ENCODE peak calls at places on chromosome 9, in six cellular contexts. V is left cardiac atrium; L is NCI-H2081; W is T1000; P is NCI-H748 treated with DMSO at 0.1 percent for 48 hours; A is activated T-cell treated with anti-CD3 and anti-CD28 coated beads, Interleukin-2, amount 50 U/mL, for 4 hours. I is an unnamed sample.

GRCh38 chr9:130042931-130043653 is at the start of gene FNBP1:
- DNase-seq in A (peak), W (peak), L (peak), P (peak), V (peak), I (peak)

GRCh38 chr9:106092083-106092482 is 397.7 kb downstream of the TMEM38B start:
- DNase-seq in P (no peak), V (no peak), L (no peak), A (no peak), W (no peak), I (no peak)

GRCh38 chr9:34206561-34206960 is 27.7 kb downstream of the UBAP1 start:
- DNase-seq in L (no peak), A (no peak), P (no peak), W (no peak), V (no peak), I (no peak)

GRCh38 chr9:130975932-130976841 is 32.8 kb upstream of the LAMC3 start:
- DNase-seq in W (no peak), P (no peak), L (no peak), A (no peak), V (no peak), I (no peak)

GRCh38 chr9:111301195-111301594 is 28.8 kb downstream of the OR2K2 start:
- DNase-seq in A (no peak), P (no peak), L (no peak), V (no peak), W (no peak), I (peak)

GRCh38 chr9:113532809-113533190 is 69.3 kb downstream of the RGS3 start:
- DNase-seq in W (no peak), P (no peak), V (no peak), A (no peak), L (no peak), I (no peak)

GRCh38 chr9:127803507-127804352 is 1.0 kb downstream of the FPGS start:
- DNase-seq in L (no peak), V (no peak), A (no peak), P (no peak), W (peak), I (no peak)

GRCh38 chr9:113823421-113823820 is 52.7 kb upstream of the ZNF618 start:
- DNase-seq in W (no peak), P (no peak), A (no peak), V (no peak), L (no peak), I (no peak)

GRCh38 chr9:136597141-136597885 is 51.5 kb upstream of the NOTCH1 start:
- DNase-seq in A (no peak), V (no peak), L (no peak), W (no peak), P (no peak), I (no peak)

GRCh38 chr9:70131296-70131695 is 87.6 kb downstream of the MAMDC2 start:
- DNase-seq in W (no peak), V (no peak), L (no peak), P (no peak), A (no peak), I (no peak)

GRCh38 chr9:127785933-127786772 is at the start of gene CDK9:
- DNase-seq in W (peak), A (peak), P (peak), V (peak), L (peak), I (peak)

GRCh38 chr9:93071464-93071863 is 13.0 kb downstream of the SUSD3 start:
- DNase-seq in A (no peak), V (no peak), W (no peak), P (no peak), L (no peak), I (no peak)

GRCh38 chr9:73577867-73578266 is 426.2 kb downstream of the ANXA1 start:
- DNase-seq in V (no peak), W (no peak), L (no peak), P (peak), A (no peak), I (no peak)

GRCh38 chr9:108838017-108838416 is 17.8 kb downstream of the ACTL7B start:
- DNase-seq in W (no peak), P (no peak), A (no peak), L (no peak), V (no peak), I (no peak)

GRCh38 chr9:9412241-9412640 is 1200.6 kb downstream of the PTPRD start:
- DNase-seq in V (no peak), A (no peak), P (peak), L (peak), W (no peak), I (no peak)

GRCh38 chr9:94865599-94866456 is 139.3 kb downstream of the AOPEP start:
- DNase-seq in W (no peak), P (no peak), A (no peak), L (no peak), V (peak), I (no peak)

GRCh38 chr9:16744386-16744785 is 126.1 kb downstream of the BNC2 start:
- DNase-seq in L (no peak), P (no peak), V (no peak), W (no peak), A (no peak), I (no peak)

GRCh38 chr9:33092634-33093033 is 16.2 kb upstream of the SMU1 start:
- DNase-seq in W (no peak), A (no peak), L (no peak), P (no peak), V (no peak), I (no peak)

GRCh38 chr9:16505159-16505558 is 365.3 kb downstream of the BNC2 start:
- DNase-seq in W (no peak), V (no peak), A (no peak), P (no peak), L (no peak), I (no peak)

GRCh38 chr9:124708633-124709032 is 62.5 kb downstream of the NR6A1 start:
- DNase-seq in A (no peak), V (no peak), W (peak), L (no peak), P (no peak), I (peak)

GRCh38 chr9:105436753-105437152 is 11.1 kb upstream of the FSD1L start:
- DNase-seq in L (no peak), A (no peak), V (no peak), P (no peak), W (no peak), I (no peak)

GRCh38 chr9:34413229-34413852 is 36.6 kb upstream of the MYORG start:
- DNase-seq in P (no peak), A (no peak), V (peak), W (no peak), L (no peak), I (peak)

GRCh38 chr9:132124800-132125199 is 37.1 kb upstream of the NTNG2 start:
- DNase-seq in L (no peak), V (no peak), W (no peak), A (no peak), P (no peak), I (no peak)

GRCh38 chr9:10613413-10613812 is 611 bp upstream of the PTPRD start:
- DNase-seq in W (no peak), P (peak), A (no peak), V (no peak), L (no peak), I (no peak)

GRCh38 chr9:101999441-101999840 is 261.0 kb upstream of the GRIN3A start:
- DNase-seq in L (peak), V (no peak), P (peak), A (no peak), W (no peak), I (no peak)

GRCh38 chr9:27385606-27386005 is 88.7 kb upstream of the EQTN start:
- DNase-seq in W (no peak), A (no peak), L (no peak), P (no peak), V (no peak), I (no peak)

GRCh38 chr9:3858961-3859360 is 333.2 kb upstream of the RFX3 start:
- DNase-seq in V (no peak), P (no peak), W (no peak), A (no peak), L (no peak), I (no peak)

GRCh38 chr9:127637322-127637847 is 25.3 kb downstream of the STXBP1 start:
- DNase-seq in P (no peak), V (peak), L (peak), A (no peak), W (no peak), I (peak)

GRCh38 chr9:86778761-86779160 is 168.5 kb downstream of the GAS1 start:
- DNase-seq in A (no peak), W (no peak), V (no peak), L (no peak), P (no peak), I (no peak)

I was measured in GM04504.